ENCODE peak calls at places on chromosomes 12 and 14, in five cellular contexts. One of them, this sample, is unnamed.

GRCh38 chr14:104658325-104658712 is 31.1 kb upstream of the INF2 start:
- DNase-seq in AG04449: no peak
- DNase-seq in astrocyte of the spinal cord: no peak
- DNase-seq in fibroblast of lung: no peak
- DNase-seq in CD8-positive, alpha-beta T cell: no peak
- DNase-seq in this sample: no peak

GRCh38 chr12:52811191-52812072 is 2.5 kb downstream of the KRT4 start:
- DNase-seq in astrocyte of the spinal cord: no peak
- DNase-seq in CD8-positive, alpha-beta T cell: no peak
- DNase-seq in AG04449: no peak
- DNase-seq in fibroblast of lung: no peak
- DNase-seq in this sample: no peak

GRCh38 chr12:67512061-67512460 is 136.5 kb upstream of the DYRK2 start:
- DNase-seq in AG04449: no peak
- DNase-seq in astrocyte of the spinal cord: no peak
- DNase-seq in fibroblast of lung: no peak
- DNase-seq in CD8-positive, alpha-beta T cell: no peak
- DNase-seq in this sample: no peak

GRCh38 chr14:27228053-27228452 is 630.2 kb upstream of the NOVA1 start:
- DNase-seq in AG04449: no peak
- DNase-seq in fibroblast of lung: no peak
- DNase-seq in CD8-positive, alpha-beta T cell: no peak
- DNase-seq in astrocyte of the spinal cord: no peak
- DNase-seq in this sample: no peak

GRCh38 chr14:28772613-28773012 is 6.0 kb downstream of the FOXG1 start:
- DNase-seq in AG04449: no peak
- DNase-seq in CD8-positive, alpha-beta T cell: no peak
- DNase-seq in astrocyte of the spinal cord: no peak
- DNase-seq in fibroblast of lung: no peak
- DNase-seq in this sample: no peak

GRCh38 chr12:2334291-2335088 is 281.7 kb downstream of the CACNA1C start:
- DNase-seq in AG04449: no peak
- DNase-seq in astrocyte of the spinal cord: no peak
- DNase-seq in fibroblast of lung: no peak
- DNase-seq in CD8-positive, alpha-beta T cell: no peak
- DNase-seq in this sample: no peak

GRCh38 chr14:51989293-51990234 is at the start of gene RTRAF:
- DNase-seq in fibroblast of lung: peak; percentile 94
- DNase-seq in CD8-positive, alpha-beta T cell: peak; percentile 88
- DNase-seq in AG04449: peak; percentile 45
- DNase-seq in astrocyte of the spinal cord: peak; percentile 97
- DNase-seq in this sample: peak; percentile 79

GRCh38 chr12:124592050-124592449 is 24.6 kb upstream of the NCOR2 start:
- DNase-seq in CD8-positive, alpha-beta T cell: no peak
- DNase-seq in astrocyte of the spinal cord: peak; percentile 74
- DNase-seq in fibroblast of lung: peak; percentile 42
- DNase-seq in AG04449: no peak
- DNase-seq in this sample: no peak

GRCh38 chr14:74463697-74464096 is 29.4 kb downstream of the NPC2 start:
- DNase-seq in AG04449: no peak
- DNase-seq in CD8-positive, alpha-beta T cell: no peak
- DNase-seq in astrocyte of the spinal cord: no peak
- DNase-seq in fibroblast of lung: no peak
- DNase-seq in this sample: no peak

GRCh38 chr12:112107306-112107705 is 1.3 kb downstream of the NAA25 start:
- DNase-seq in fibroblast of lung: no peak
- DNase-seq in AG04449: no peak
- DNase-seq in CD8-positive, alpha-beta T cell: no peak
- DNase-seq in astrocyte of the spinal cord: no peak
- DNase-seq in this sample: no peak

GRCh38 chr14:92173668-92174067 is 51.9 kb downstream of the CPSF2 start:
- DNase-seq in fibroblast of lung: no peak
- DNase-seq in CD8-positive, alpha-beta T cell: no peak
- DNase-seq in AG04449: peak; percentile 7
- DNase-seq in astrocyte of the spinal cord: peak; percentile 2
- DNase-seq in this sample: no peak

GRCh38 chr14:103504991-103505565 is 17.6 kb downstream of the CKB start:
- DNase-seq in CD8-positive, alpha-beta T cell: no peak
- DNase-seq in fibroblast of lung: no peak
- DNase-seq in astrocyte of the spinal cord: no peak
- DNase-seq in AG04449: no peak
- DNase-seq in this sample: no peak

GRCh38 chr12:55718020-55718419 is 2.2 kb upstream of the RDH5 start:
- DNase-seq in astrocyte of the spinal cord: no peak
- DNase-seq in fibroblast of lung: no peak
- DNase-seq in AG04449: no peak
- DNase-seq in CD8-positive, alpha-beta T cell: no peak
- DNase-seq in this sample: no peak

GRCh38 chr12:116860281-116860680 is 21.0 kb downstream of the HRK start:
- DNase-seq in AG04449: no peak
- DNase-seq in fibroblast of lung: no peak
- DNase-seq in astrocyte of the spinal cord: no peak
- DNase-seq in CD8-positive, alpha-beta T cell: no peak
- DNase-seq in this sample: no peak

GRCh38 chr12:85468356-85469157 is 188.5 kb downstream of the ALX1 start:
- DNase-seq in CD8-positive, alpha-beta T cell: no peak
- DNase-seq in astrocyte of the spinal cord: peak; percentile 69
- DNase-seq in fibroblast of lung: peak; percentile 73
- DNase-seq in AG04449: peak; percentile 28
- DNase-seq in this sample: peak; percentile 39

GRCh38 chr12:106814649-106815048 is 40.2 kb downstream of the RIC8B start:
- DNase-seq in astrocyte of the spinal cord: no peak
- DNase-seq in CD8-positive, alpha-beta T cell: no peak
- DNase-seq in AG04449: no peak
- DNase-seq in fibroblast of lung: no peak
- DNase-seq in this sample: no peak

GRCh38 chr12:3750616-3751015 is 2.3 kb downstream of the CRACR2A start:
- DNase-seq in astrocyte of the spinal cord: no peak
- DNase-seq in CD8-positive, alpha-beta T cell: no peak
- DNase-seq in fibroblast of lung: no peak
- DNase-seq in AG04449: no peak
- DNase-seq in this sample: no peak
- TF ChIP-seq CTCF in astrocyte of the spinal cord: no peak
- TF ChIP-seq CTCF in CD8-positive, alpha-beta T cell: no peak
- TF ChIP-seq CTCF in fibroblast of lung: no peak
- TF ChIP-seq CTCF in AG04449: no peak
- TF ChIP-seq CTCF in this sample: no peak

DNA sequence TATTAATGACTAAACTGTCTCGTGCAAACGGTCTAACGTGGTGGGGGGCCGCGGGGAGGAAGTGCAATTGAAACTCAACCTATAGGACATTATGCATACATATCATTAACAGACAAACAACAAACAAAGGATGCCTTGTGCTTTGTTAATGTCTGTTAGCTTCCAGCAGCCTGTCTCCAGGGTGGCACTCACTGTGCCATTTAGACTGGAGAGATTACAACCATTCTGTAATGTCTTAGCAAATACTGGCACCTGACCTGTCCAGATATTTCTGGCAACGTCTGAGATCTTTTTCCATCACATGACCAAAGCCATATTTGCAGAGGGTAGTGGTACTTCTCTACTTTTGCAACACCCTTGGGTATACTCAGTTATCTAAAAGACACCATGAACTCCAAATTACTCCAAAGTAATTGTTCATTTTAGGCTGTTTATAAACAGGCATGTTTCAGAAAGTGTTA is 11.6 kb downstream of the BHLHE41 start:
- DNase-seq in astrocyte of the spinal cord: no peak
- DNase-seq in AG04449: no peak
- DNase-seq in CD8-positive, alpha-beta T cell: no peak
- DNase-seq in fibroblast of lung: no peak
- DNase-seq in this sample: no peak
- H3K4me3 ChIP-seq in astrocyte of the spinal cord: no peak overlapping the region
- H3K4me3 ChIP-seq in AG04449: peak overlapping the region; percentile 62
- H3K4me3 ChIP-seq in CD8-positive, alpha-beta T cell: no peak overlapping the region
- H3K4me3 ChIP-seq in fibroblast of lung: peak overlapping the region; percentile 62
- H3K4me3 ChIP-seq in this sample: no peak overlapping the region

GRCh38 chr12:79124385-79124784 is 259.8 kb downstream of the SYT1 start:
- DNase-seq in astrocyte of the spinal cord: no peak
- DNase-seq in CD8-positive, alpha-beta T cell: no peak
- DNase-seq in fibroblast of lung: no peak
- DNase-seq in AG04449: no peak
- DNase-seq in this sample: no peak
- TF ChIP-seq CTCF in astrocyte of the spinal cord: no peak
- TF ChIP-seq CTCF in CD8-positive, alpha-beta T cell: no peak
- TF ChIP-seq CTCF in fibroblast of lung: no peak
- TF ChIP-seq CTCF in AG04449: no peak
- TF ChIP-seq CTCF in this sample: no peak

GRCh38 chr12:51529586-51529985 is 61.4 kb upstream of the SCN8A start:
- DNase-seq in fibroblast of lung: no peak
- DNase-seq in CD8-positive, alpha-beta T cell: no peak
- DNase-seq in astrocyte of the spinal cord: no peak
- DNase-seq in AG04449: no peak
- DNase-seq in this sample: no peak

GRCh38 chr12:51531284-51531981 is 59.6 kb upstream of the SCN8A start:
- DNase-seq in fibroblast of lung: no peak
- DNase-seq in astrocyte of the spinal cord: no peak
- DNase-seq in CD8-positive, alpha-beta T cell: no peak
- DNase-seq in AG04449: no peak
- DNase-seq in this sample: no peak

GRCh38 chr12:51531982-51532497 is 59.0 kb upstream of the SCN8A start:
- DNase-seq in astrocyte of the spinal cord: peak; percentile 68
- DNase-seq in fibroblast of lung: peak; percentile 76
- DNase-seq in AG04449: peak; percentile 21
- DNase-seq in CD8-positive, alpha-beta T cell: peak; percentile 55
- DNase-seq in this sample: peak; percentile 52

GRCh38 chr12:51528852-51529545 is 62.0 kb upstream of the SCN8A start:
- DNase-seq in CD8-positive, alpha-beta T cell: no peak
- DNase-seq in astrocyte of the spinal cord: no peak
- DNase-seq in fibroblast of lung: no peak
- DNase-seq in AG04449: no peak
- DNase-seq in this sample: no peak

DNA sequence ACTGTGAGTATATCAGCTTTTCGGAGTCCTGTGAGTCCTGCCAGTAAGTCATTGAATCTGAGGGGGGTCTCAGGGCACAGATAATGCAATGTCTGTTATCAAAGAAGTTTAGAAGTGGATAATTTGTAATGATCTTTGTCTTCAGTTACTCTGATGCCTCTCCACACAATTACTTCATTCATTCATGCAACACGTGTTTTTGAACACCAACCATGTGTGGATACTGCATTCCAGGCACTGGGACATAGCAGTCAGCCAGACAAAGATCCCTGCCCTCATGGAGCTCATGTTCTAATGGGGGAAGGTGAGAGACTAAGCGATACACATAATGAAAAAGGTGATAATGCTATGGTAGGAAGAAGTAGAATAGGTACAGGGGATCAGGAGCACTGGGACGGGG is 60.8 kb upstream of the SCN8A start:
- DNase-seq in fibroblast of lung: no peak
- DNase-seq in CD8-positive, alpha-beta T cell: no peak
- DNase-seq in astrocyte of the spinal cord: no peak
- DNase-seq in AG04449: no peak
- DNase-seq in this sample: no peak
- H3K4me3 ChIP-seq in fibroblast of lung: no peak overlapping the region
- H3K4me3 ChIP-seq in CD8-positive, alpha-beta T cell: no peak overlapping the region
- H3K4me3 ChIP-seq in astrocyte of the spinal cord: no peak overlapping the region
- H3K4me3 ChIP-seq in AG04449: no peak overlapping the region
- H3K4me3 ChIP-seq in this sample: no peak overlapping the region

DNA sequence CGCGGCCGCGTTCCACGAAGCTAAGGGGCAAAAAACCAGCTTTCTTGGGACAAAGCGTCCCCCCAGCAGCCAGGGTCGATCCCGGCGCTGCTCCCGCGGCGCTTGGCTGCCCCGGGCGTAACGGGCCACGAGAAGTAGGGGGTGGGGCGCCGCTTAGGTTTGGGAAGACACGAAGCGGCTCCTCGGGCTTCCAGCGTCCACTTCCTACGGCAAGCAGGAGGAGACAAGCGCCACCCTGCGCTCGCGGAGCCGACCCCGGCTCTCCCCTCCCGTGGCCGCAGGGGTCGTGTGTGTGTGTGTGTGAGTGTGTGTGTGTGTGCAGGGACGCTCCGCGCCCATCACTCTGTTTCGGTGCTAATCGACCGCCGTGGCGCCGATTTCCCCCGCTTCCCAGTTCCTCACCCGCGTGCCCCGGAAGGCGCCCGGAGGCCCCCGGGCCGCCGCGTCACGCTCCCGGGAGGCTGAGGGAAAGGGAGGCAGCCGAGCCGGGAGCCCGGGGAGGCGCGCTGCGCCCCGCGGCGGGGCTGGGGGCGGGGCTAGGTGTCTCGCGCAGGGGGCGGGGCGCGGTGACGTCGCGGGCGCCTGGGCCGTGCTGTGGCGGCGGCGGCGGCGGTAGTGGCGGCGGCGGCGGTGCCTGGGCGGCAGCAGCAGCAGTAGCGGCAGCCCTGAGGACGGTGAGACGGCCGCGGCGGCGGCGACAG is at the start of gene ERC1:
- DNase-seq in astrocyte of the spinal cord: peak; percentile 89
- DNase-seq in AG04449: peak; percentile 41
- DNase-seq in CD8-positive, alpha-beta T cell: peak; percentile 80
- DNase-seq in fibroblast of lung: peak; percentile 94
- DNase-seq in this sample: peak; percentile 49
- TF ChIP-seq CTCF in astrocyte of the spinal cord: no peak
- TF ChIP-seq CTCF in AG04449: peak; percentile 12
- TF ChIP-seq CTCF in CD8-positive, alpha-beta T cell: no peak
- TF ChIP-seq CTCF in fibroblast of lung: no peak
- TF ChIP-seq CTCF in this sample: no peak

GRCh38 chr12:49673446-49674317 is 33.5 kb downstream of the FMNL3 start:
- DNase-seq in CD8-positive, alpha-beta T cell: no peak
- DNase-seq in astrocyte of the spinal cord: peak; percentile 96
- DNase-seq in fibroblast of lung: peak; percentile 97
- DNase-seq in AG04449: no peak
- DNase-seq in this sample: peak; percentile 76

GRCh38 chr12:49667319-49668090 is 39.7 kb downstream of the FMNL3 start:
- DNase-seq in AG04449: no peak
- DNase-seq in astrocyte of the spinal cord: peak; percentile 48
- DNase-seq in CD8-positive, alpha-beta T cell: no peak
- DNase-seq in fibroblast of lung: no peak
- DNase-seq in this sample: no peak

GRCh38 chr12:49672351-49673181 is 34.6 kb downstream of the FMNL3 start:
- DNase-seq in astrocyte of the spinal cord: no peak
- DNase-seq in fibroblast of lung: no peak
- DNase-seq in CD8-positive, alpha-beta T cell: no peak
- DNase-seq in AG04449: no peak
- DNase-seq in this sample: no peak

GRCh38 chr12:49674318-49674985 is 32.8 kb downstream of the FMNL3 start:
- DNase-seq in astrocyte of the spinal cord: peak; percentile 45
- DNase-seq in fibroblast of lung: peak; percentile 40
- DNase-seq in AG04449: no peak
- DNase-seq in CD8-positive, alpha-beta T cell: no peak
- DNase-seq in this sample: no peak

GRCh38 chr12:49671051-49671765 is 36.0 kb downstream of the FMNL3 start:
- DNase-seq in fibroblast of lung: no peak
- DNase-seq in astrocyte of the spinal cord: no peak
- DNase-seq in CD8-positive, alpha-beta T cell: peak; percentile 54
- DNase-seq in AG04449: no peak
- DNase-seq in this sample: no peak
- H3K4me3 ChIP-seq in fibroblast of lung: no peak overlapping the region
- H3K4me3 ChIP-seq in astrocyte of the spinal cord: no peak overlapping the region
- H3K4me3 ChIP-seq in CD8-positive, alpha-beta T cell: peak overlapping the region; percentile 7
- H3K4me3 ChIP-seq in AG04449: no peak overlapping the region
- H3K4me3 ChIP-seq in this sample: no peak overlapping the region